ENCODE peak calls at places on chromosomes 4 and X, in four cellular contexts. T is HCT116; K is CD8-positive, alpha-beta T cell; N is mammary epithelial cell. R is an unnamed sample.
A peak's percentile ranks its signal among the peaks of the same experiment; 100 is the strongest.

GRCh38 chr4:56182356-56182755 is 204.9 kb downstream of the AASDH start:
- DNase-seq in K (no peak), N (no peak), T (no peak), R (no peak)

GRCh38 chr4:47383829-47384427 is 79.6 kb downstream of the COMMD8 start:
- DNase-seq in N (peak; percentile 11), T (peak; percentile 10), K (no peak), R (peak; percentile 5)

GRCh38 chrX:20545538-20545937 is 278.8 kb upstream of the RPS6KA3 start:
- DNase-seq in N (no peak), K (no peak), T (no peak), R (no peak)

GRCh38 chrX:135213200-135213844 is 38.5 kb upstream of the ETDA start:
- DNase-seq in T (no peak), N (no peak), K (no peak), R (no peak)

GRCh38 chrX:119218198-119218597 is 17.9 kb upstream of the PGRMC1 start:
- DNase-seq in K (no peak), N (no peak), T (no peak), R (no peak)

GRCh38 chrX:81728622-81729021 is 526.7 kb downstream of the SH3BGRL start:
- DNase-seq in T (no peak), N (no peak), K (no peak), R (no peak)

GRCh38 chr4:125115476-125115875 is 199.3 kb upstream of the FAT4 start:
- DNase-seq in T (no peak), K (no peak), N (no peak), R (no peak)

GRCh38 chrX:47540754-47541538 is 20.1 kb upstream of the ARAF start:
- DNase-seq in N (peak; percentile 80), T (peak; percentile 78), K (no peak), R (peak; percentile 74)

GRCh38 chr4:17797808-17798207 is 12.7 kb downstream of the DCAF16 start:
- DNase-seq in T (no peak), N (no peak), K (no peak), R (no peak)

GRCh38 chr4:185472063-185472542 is 570 bp upstream of the CCDC110 start:
- DNase-seq in K (no peak), N (no peak), T (no peak), R (no peak)

GRCh38 chr4:150217192-150217591 is 138.9 kb downstream of the DCLK2 start:
- DNase-seq in K (no peak), T (no peak), N (peak; percentile 70), R (peak; percentile 52)

GRCh38 chrX:50497067-50497466 is 26.4 kb upstream of the DGKK start:
- DNase-seq in K (no peak), N (no peak), T (no peak), R (no peak)

GRCh38 chr4:42363614-42364013 is 33.7 kb upstream of the SHISA3 start:
- DNase-seq in N (no peak), K (no peak), T (no peak), R (no peak)

GRCh38 chr4:38889143-38889542 is 21.5 kb downstream of the FAM114A1 start:
- DNase-seq in K (no peak), N (peak; percentile 78), T (peak; percentile 83), R (peak; percentile 58)

GRCh38 chr4:173852775-173853174 is 322.7 kb upstream of the HAND2 start:
- DNase-seq in T (no peak), N (no peak), K (no peak), R (no peak)

GRCh38 chr4:23033796-23034195 is 341.1 kb downstream of the GBA3 start:
- DNase-seq in K (no peak), T (no peak), N (no peak), R (no peak)

GRCh38 chr4:76874176-76874575 is 23.8 kb downstream of the SOWAHB start:
- DNase-seq in T (no peak), K (no peak), N (no peak), R (no peak)

GRCh38 chr4:92501456-92501855 is 197.7 kb downstream of the GRID2 start:
- DNase-seq in N (peak; percentile 1), K (no peak), T (no peak), R (no peak)

GRCh38 chr4:73631565-73632226 is 11.5 kb upstream of the RASSF6 start:
- DNase-seq in K (no peak), N (no peak), T (no peak), R (no peak)

GRCh38 chrX:12615061-12615460 is 176.2 kb upstream of the PRPS2 start:
- DNase-seq in N (peak; percentile 17), T (no peak), K (no peak), R (no peak)

GRCh38 chr4:646460-646859 is 21.1 kb downstream of the PDE6B start:
- DNase-seq in K (peak; percentile 32), N (no peak), T (no peak), R (no peak)

GRCh38 chrX:19883878-19884277 is 3.5 kb downstream of the SH3KBP1 start:
- DNase-seq in T (peak; percentile 43), N (peak; percentile 77), K (peak; percentile 23), R (no peak)

GRCh38 chr4:75898533-75898932 is 3.7 kb downstream of the PPEF2 start:
- DNase-seq in K (no peak), N (no peak), T (no peak), R (no peak)

GRCh38 chr4:6658635-6659075 is 18.2 kb downstream of the MRFAP1 start:
- DNase-seq in K (peak; percentile 55), T (no peak), N (peak; percentile 35), R (no peak)
- H3K4me3 ChIP-seq in K (peak overlapping the region; percentile 43), T (no peak overlapping the region), N (peak overlapping the region; percentile 40), R (peak overlapping the region; percentile 26)

DNA sequence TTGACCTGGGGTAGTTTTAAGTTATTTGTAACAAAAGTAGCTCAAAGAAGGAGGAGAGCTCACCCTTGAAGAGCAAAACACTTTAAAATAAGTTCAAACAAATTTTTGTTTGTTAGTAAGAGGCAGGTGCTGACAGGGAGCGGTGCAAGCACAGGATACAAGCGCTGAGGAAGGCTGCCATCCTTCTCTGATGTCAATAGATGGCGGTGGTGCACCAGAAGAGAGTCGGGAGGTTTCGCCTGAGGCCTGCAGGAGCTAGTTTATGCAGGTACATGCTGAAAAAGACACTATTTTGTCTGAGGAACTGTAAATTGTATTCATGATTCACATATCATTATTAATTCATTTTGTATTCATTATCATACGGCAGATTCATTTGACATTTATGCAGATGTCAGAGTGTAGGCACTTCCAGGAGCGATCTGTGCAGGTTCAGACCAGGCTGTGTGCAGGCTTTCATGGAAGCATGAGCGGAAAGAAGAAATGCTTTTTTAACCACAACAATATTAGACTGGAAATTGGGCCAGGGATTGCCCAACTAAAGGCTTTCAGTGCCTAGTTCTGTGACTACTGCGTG is 823.9 kb downstream of the STIM2 start:
- DNase-seq in N (peak; percentile 60), K (no peak), T (peak; percentile 54), R (no peak)
- TF ChIP-seq CTCF in N (peak; percentile 89), K (no peak), T (peak; percentile 87), R (peak; percentile 86)

DNA sequence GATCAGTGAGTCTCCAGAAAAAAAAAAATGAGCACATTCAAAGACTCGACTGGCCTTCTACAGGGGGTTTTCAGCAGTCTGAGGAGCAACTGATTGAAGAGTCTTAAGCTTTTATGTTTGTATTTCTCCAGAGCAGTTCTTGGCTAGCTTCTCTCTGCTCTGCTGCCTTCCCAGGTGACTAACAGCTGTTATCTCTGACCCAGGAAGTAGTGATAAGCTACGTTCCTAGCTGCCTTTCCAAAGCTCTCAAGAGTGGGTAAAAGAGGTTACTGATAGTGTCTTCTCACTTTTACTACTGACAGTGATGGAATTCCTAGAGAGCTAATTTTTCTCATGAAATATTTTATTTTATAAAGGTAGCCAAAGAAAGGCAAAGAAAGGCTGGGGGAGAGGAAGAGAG is 66.6 kb downstream of the ENOX2 start:
- DNase-seq in K (no peak), N (no peak), T (no peak), R (no peak)
- H3K36me3 ChIP-seq in K (no peaks in the 10 kb centered on the region), N (no peaks in the 10 kb centered on the region), T (no peaks in the 10 kb centered on the region), R (no peaks in the 10 kb centered on the region)

DNA sequence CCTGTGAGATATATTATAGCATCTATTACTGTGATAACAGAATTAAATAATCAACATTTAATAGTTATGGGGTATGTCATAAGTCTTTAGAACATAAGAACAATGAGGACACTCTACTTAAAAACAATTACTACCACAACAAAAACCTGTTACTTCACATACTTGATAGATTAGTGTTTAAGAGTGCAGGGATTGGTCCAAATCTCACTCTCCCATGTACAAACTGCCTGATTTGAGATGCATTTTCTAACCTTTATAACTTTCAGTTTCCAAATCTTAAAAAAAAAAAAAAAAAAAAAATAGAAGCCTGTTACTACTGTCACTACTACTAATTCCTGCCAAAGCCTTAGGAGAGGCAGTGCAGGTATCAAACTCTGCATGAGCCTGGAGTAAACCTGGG is 5.6 kb downstream of the PCDH18 start:
- DNase-seq in N (no peak), T (no peak), K (no peak), R (no peak)
- H3K4me3 ChIP-seq in N (no peak overlapping the region), T (no peak overlapping the region), K (no peak overlapping the region), R (no peak overlapping the region)

GRCh38 chr4:182443070-182443469 is 199.9 kb downstream of the TENM3 start:
- DNase-seq in N (no peak), T (no peak), K (no peak), R (no peak)
- TF ChIP-seq CTCF in N (no peak), T (no peak), K (no peak), R (peak; percentile 2)

DNA sequence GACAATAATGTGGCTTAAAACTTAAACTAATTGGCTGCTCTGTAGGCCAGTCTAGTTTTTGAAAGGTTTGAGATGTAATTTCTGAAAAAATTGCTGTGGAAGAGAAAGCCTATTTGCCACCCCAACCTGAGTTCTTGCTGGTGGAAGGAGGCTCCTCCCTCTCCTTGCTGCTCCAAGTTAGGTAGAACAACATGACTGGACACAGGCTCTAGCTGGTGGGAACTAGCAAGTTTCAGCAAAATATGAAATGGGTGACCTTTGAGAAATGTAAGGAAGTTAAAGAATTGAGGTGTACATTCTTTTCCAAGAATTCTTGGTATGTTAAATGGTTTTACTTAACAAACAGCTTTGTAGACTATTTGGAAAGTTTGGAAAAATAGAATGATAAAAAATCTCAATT is 8.0 kb downstream of the RPL34 start:
- DNase-seq in T (no peak), K (no peak), N (no peak), R (no peak)
- H3K36me3 ChIP-seq in T (peaks cover 65% of the 10 kb centered on the region), K (peaks cover 24% of the 10 kb centered on the region), N (peaks cover 76% of the 10 kb centered on the region), R (no peaks in the 10 kb centered on the region)

GRCh38 chr4:148286043-148286442 is 156.2 kb downstream of the NR3C2 start:
- DNase-seq in T (no peak), N (no peak), K (no peak), R (no peak)
- H3K4me3 ChIP-seq in T (no peak overlapping the region), N (no peak overlapping the region), K (no peak overlapping the region), R (no peak overlapping the region)

GRCh38 chr4:14254252-14254651 is 626.7 kb upstream of the BOD1L1 start:
- DNase-seq in K (peak; percentile 3), T (no peak), N (peak; percentile 46), R (no peak)
- TF ChIP-seq CTCF in K (no peak), T (peak; percentile 37), N (peak; percentile 93), R (peak; percentile 59)

GRCh38 chrX:24858004-24858746 is 157.6 kb downstream of the ARX start:
- DNase-seq in T (no peak), K (no peak), N (no peak), R (no peak)

GRCh38 chrX:24859211-24859841 is 156.4 kb downstream of the ARX start:
- DNase-seq in N (no peak), T (no peak), K (no peak), R (no peak)

GRCh38 chrX:24862343-24862742 is 153.4 kb downstream of the ARX start:
- DNase-seq in T (no peak), N (no peak), K (no peak), R (no peak)

DNA sequence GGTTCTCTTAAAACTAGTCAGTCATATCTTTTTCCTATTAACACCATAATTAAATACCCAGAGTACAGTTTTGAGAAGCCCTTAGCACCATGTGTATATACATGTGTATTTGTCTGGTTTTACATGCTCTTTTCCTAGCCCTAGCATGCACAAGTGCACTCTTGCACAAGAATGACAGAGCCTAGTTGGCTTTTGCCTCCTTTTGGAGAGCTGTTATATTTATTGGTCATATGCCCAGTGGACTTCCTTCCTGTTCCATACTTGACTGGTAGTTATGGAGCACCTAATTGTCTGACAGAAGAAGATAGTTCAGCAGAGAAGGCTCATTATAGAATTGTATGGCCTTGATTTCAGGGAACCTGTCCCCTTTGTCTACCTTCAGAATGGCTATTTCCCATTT is 155.6 kb downstream of the ARX start:
- DNase-seq in T (no peak), N (no peak), K (no peak), R (no peak)
- H3K36me3 ChIP-seq in T (no peaks in the 10 kb centered on the region), N (no peaks in the 10 kb centered on the region), K (no peaks in the 10 kb centered on the region), R (no peaks in the 10 kb centered on the region)